ENCODE peak calls at places on chromosomes 13 and 19, in five cellular contexts. J is activated effector memory CD4-positive, alpha-beta T cell treated with Interleukin-2 at 50 U/mL for 16 hours; F is GM18507; P is Calu3; R is RPMI8226. H is an unnamed sample.

GRCh38 chr13:110323172-110323851 is 16.2 kb downstream of the COL4A2 start:
- DNase-seq in J (no peak), F (no peak), P (no peak), R (no peak), H (peak; percentile 96)

GRCh38 chr13:51101636-51102218 is 9.3 kb downstream of the C13orf42 start:
- DNase-seq in J (no peak), F (no peak), P (no peak), R (no peak), H (no peak)

GRCh38 chr13:22800726-22801401 is 379.9 kb upstream of the SGCG start:
- DNase-seq in J (no peak), F (no peak), P (no peak), R (no peak), H (peak; percentile 13)

GRCh38 chr19:18167975-18168645 is 5.5 kb upstream of the IFI30 start:
- DNase-seq in J (peak; percentile 39), F (no peak), P (peak; percentile 56), R (peak; percentile 67), H (no peak)

GRCh38 chr13:41520699-41521630 is 63.6 kb downstream of the RGCC start:
- DNase-seq in J (no peak), F (no peak), P (no peak), R (no peak), H (peak; percentile 19)

GRCh38 chr13:113567681-113568080 is 16.9 kb upstream of the TFDP1 start:
- DNase-seq in J (no peak), F (no peak), P (no peak), R (no peak), H (no peak)

GRCh38 chr19:15317392-15318011 is 14.8 kb downstream of the BRD4 start:
- DNase-seq in J (no peak), F (no peak), P (no peak), R (no peak), H (peak; percentile 74)

GRCh38 chr19:6312018-6312417 is 21.4 kb downstream of the ACER1 start:
- DNase-seq in J (no peak), F (no peak), P (no peak), R (no peak), H (no peak)

GRCh38 chr13:23599083-23599925 is 29.1 kb downstream of the TNFRSF19 start:
- DNase-seq in J (no peak), F (no peak), P (peak; percentile 41), R (no peak), H (no peak)

GRCh38 chr19:2469102-2469914 is 6.6 kb upstream of the GADD45B start:
- DNase-seq in J (no peak), F (no peak), P (peak; percentile 24), R (peak; percentile 91), H (peak; percentile 87)

GRCh38 chr13:106440846-106441245 is 94.6 kb downstream of the EFNB2 start:
- DNase-seq in J (no peak), F (no peak), P (no peak), R (no peak), H (no peak)

GRCh38 chr13:89212186-89212585 is 1541.0 kb downstream of the SLITRK5 start:
- DNase-seq in J (no peak), F (no peak), P (no peak), R (no peak), H (no peak)

GRCh38 chr19:5181331-5181730 is 159.3 kb downstream of the PTPRS start:
- DNase-seq in J (no peak), F (no peak), P (no peak), R (no peak), H (no peak)

GRCh38 chr19:19115954-19116353 is 22.3 kb downstream of the TMEM161A start:
- DNase-seq in J (peak; percentile 16), F (no peak), P (peak; percentile 15), R (peak; percentile 67), H (no peak)

GRCh38 chr19:21758296-21758695 is 9.1 kb downstream of the ZNF100 start:
- DNase-seq in J (no peak), F (no peak), P (no peak), R (no peak), H (no peak)

GRCh38 chr19:40610396-40611064 is 9.4 kb downstream of the LTBP4 start:
- DNase-seq in J (peak; percentile 70), F (no peak), P (no peak), R (peak; percentile 83), H (no peak)

GRCh38 chr19:55340784-55341147 is 1.1 kb downstream of the KMT5C start:
- DNase-seq in J (no peak), F (no peak), P (peak; percentile 32), R (peak; percentile 38), H (no peak)

GRCh38 chr13:114339779-114340534 is 25.7 kb downstream of the CHAMP1 start:
- DNase-seq in J (peak; percentile 20), F (no peak), P (peak; percentile 20), R (peak; percentile 68), H (peak; percentile 52)

GRCh38 chr13:85170372-85170771 is 628.8 kb downstream of the SLITRK6 start:
- DNase-seq in J (no peak), F (no peak), P (no peak), R (no peak), H (no peak)

GRCh38 chr19:39563408-39563807 is 23.4 kb upstream of the EID2 start:
- DNase-seq in J (no peak), F (no peak), P (peak; percentile 47), R (no peak), H (no peak)

H was measured in fibroblast of lung.